ENCODE peak calls at places on chromosome 1, in six cellular contexts. One of them, this sample, is unnamed.

GRCh38 chr1:25028910-25029599 is 99.0 kb upstream of the RUNX3 start:
- DNase-seq in K562: no peak
- DNase-seq in A549: no peak
- DNase-seq in IMR-90: no peak
- DNase-seq in HepG2: no peak
- DNase-seq in GM12878: no peak
- DNase-seq in this sample: no peak

GRCh38 chr1:54788462-54788861 is 12.7 kb downstream of the TTC22 start:
- DNase-seq in K562: no peak
- DNase-seq in A549: no peak
- DNase-seq in IMR-90: no peak
- DNase-seq in HepG2: no peak
- DNase-seq in GM12878: no peak
- DNase-seq in this sample: no peak

GRCh38 chr1:71019248-71019647 is 28.4 kb downstream of the PTGER3 start:
- DNase-seq in K562: no peak
- DNase-seq in A549: no peak
- DNase-seq in IMR-90: no peak
- DNase-seq in HepG2: no peak
- DNase-seq in GM12878: no peak
- DNase-seq in this sample: peak; percentile 68

GRCh38 chr1:24301395-24302175 is 17.6 kb upstream of the GRHL3 start:
- DNase-seq in K562: no peak
- DNase-seq in A549: no peak
- DNase-seq in IMR-90: no peak
- DNase-seq in HepG2: no peak
- DNase-seq in GM12878: no peak
- DNase-seq in this sample: no peak

GRCh38 chr1:54100500-54100899 is 47.1 kb downstream of the TCEANC2 start:
- DNase-seq in K562: no peak
- DNase-seq in A549: no peak
- DNase-seq in IMR-90: no peak
- DNase-seq in HepG2: no peak
- DNase-seq in GM12878: no peak
- DNase-seq in this sample: no peak

GRCh38 chr1:234605983-234606730 is 3.8 kb downstream of the IRF2BP2 start:
- DNase-seq in K562: no peak
- DNase-seq in A549: no peak
- DNase-seq in IMR-90: peak; percentile 62
- DNase-seq in HepG2: peak; percentile 74
- DNase-seq in GM12878: no peak
- DNase-seq in this sample: no peak

GRCh38 chr1:114510235-114511047 is 562 bp downstream of the TRIM33 start:
- DNase-seq in K562: peak; percentile 89
- DNase-seq in A549: peak; percentile 36
- DNase-seq in IMR-90: peak; percentile 30
- DNase-seq in HepG2: no peak
- DNase-seq in GM12878: no peak
- DNase-seq in this sample: peak; percentile 78

GRCh38 chr1:157370698-157371097 is 181.6 kb downstream of the FCRL5 start:
- DNase-seq in K562: no peak
- DNase-seq in A549: no peak
- DNase-seq in IMR-90: no peak
- DNase-seq in HepG2: no peak
- DNase-seq in GM12878: no peak
- DNase-seq in this sample: no peak

GRCh38 chr1:206472454-206472853 is 2.2 kb downstream of the IKBKE start:
- DNase-seq in K562: no peak
- DNase-seq in A549: no peak
- DNase-seq in IMR-90: peak; percentile 93
- DNase-seq in HepG2: peak; percentile 31
- DNase-seq in GM12878: no peak
- DNase-seq in this sample: peak; percentile 42

GRCh38 chr1:55420866-55421265 is 205.7 kb upstream of the USP24 start:
- DNase-seq in K562: no peak
- DNase-seq in A549: no peak
- DNase-seq in IMR-90: peak; percentile 34
- DNase-seq in HepG2: no peak
- DNase-seq in GM12878: no peak
- DNase-seq in this sample: no peak

GRCh38 chr1:153827168-153827964 is 52.2 kb downstream of the SLC27A3 start:
- DNase-seq in K562: no peak
- DNase-seq in A549: no peak
- DNase-seq in IMR-90: no peak
- DNase-seq in HepG2: no peak
- DNase-seq in GM12878: no peak
- DNase-seq in this sample: no peak

GRCh38 chr1:41661428-41662060 is 177.1 kb upstream of the EDN2 start:
- DNase-seq in K562: no peak
- DNase-seq in A549: no peak
- DNase-seq in IMR-90: no peak
- DNase-seq in HepG2: no peak
- DNase-seq in GM12878: no peak
- DNase-seq in this sample: no peak

GRCh38 chr1:23801876-23802275 is 1.3 kb upstream of the GALE start:
- DNase-seq in K562: no peak
- DNase-seq in A549: no peak
- DNase-seq in IMR-90: no peak
- DNase-seq in HepG2: no peak
- DNase-seq in GM12878: no peak
- DNase-seq in this sample: peak; percentile 39

GRCh38 chr1:63330331-63330916 is 8.1 kb downstream of the FOXD3 start:
- DNase-seq in K562: no peak
- DNase-seq in A549: no peak
- DNase-seq in IMR-90: no peak
- DNase-seq in HepG2: no peak
- DNase-seq in GM12878: no peak
- DNase-seq in this sample: no peak

GRCh38 chr1:206909167-206909882 is 12.1 kb downstream of the IL24 start:
- DNase-seq in K562: peak; percentile 49
- DNase-seq in A549: peak; percentile 73
- DNase-seq in IMR-90: no peak
- DNase-seq in HepG2: no peak
- DNase-seq in GM12878: no peak
- DNase-seq in this sample: peak; percentile 82

GRCh38 chr1:36387141-36387949 is 1.6 kb upstream of the STK40 start:
- DNase-seq in K562: no peak
- DNase-seq in A549: no peak
- DNase-seq in IMR-90: peak; percentile 76
- DNase-seq in HepG2: no peak
- DNase-seq in GM12878: no peak
- DNase-seq in this sample: no peak

GRCh38 chr1:110879758-110880606 is 7.0 kb downstream of the CD53 start:
- DNase-seq in K562: peak; percentile 87
- DNase-seq in A549: no peak
- DNase-seq in IMR-90: no peak
- DNase-seq in HepG2: no peak
- DNase-seq in GM12878: peak; percentile 65
- DNase-seq in this sample: no peak

GRCh38 chr1:109996476-109996875 is 11.9 kb downstream of the AHCYL1 start:
- DNase-seq in K562: no peak
- DNase-seq in A549: no peak
- DNase-seq in IMR-90: peak; percentile 61
- DNase-seq in HepG2: no peak
- DNase-seq in GM12878: no peak
- DNase-seq in this sample: no peak

GRCh38 chr1:185112343-185112742 is 44.4 kb downstream of the TRMT1L start:
- DNase-seq in K562: no peak
- DNase-seq in A549: no peak
- DNase-seq in IMR-90: no peak
- DNase-seq in HepG2: no peak
- DNase-seq in GM12878: no peak
- DNase-seq in this sample: no peak

DNA sequence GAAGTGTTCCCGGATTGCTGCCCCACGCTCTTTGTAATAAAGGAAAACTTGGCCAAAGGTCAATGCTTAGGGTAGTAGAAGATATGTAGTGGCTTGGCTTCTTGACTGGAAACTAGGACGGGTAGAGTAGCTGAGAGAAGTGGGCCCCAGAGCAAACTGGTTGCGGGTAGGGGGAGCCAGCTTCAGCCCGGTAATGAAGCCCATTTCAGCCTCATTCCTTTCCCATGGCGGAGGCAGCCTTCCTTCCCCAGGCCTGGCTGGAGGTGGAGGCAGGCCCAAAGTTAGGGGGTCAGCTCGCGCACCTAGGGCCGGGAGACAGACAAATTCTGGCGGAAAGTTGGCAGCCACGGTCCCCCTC is 374 bp upstream of the NEXN start:
- DNase-seq in K562: peak; percentile 44
- DNase-seq in A549: peak; percentile 12
- DNase-seq in IMR-90: peak; percentile 74
- DNase-seq in HepG2: peak; percentile 34
- DNase-seq in GM12878: no peak
- DNase-seq in this sample: no peak
- TF ChIP-seq SMC3 in K562: no peak
- TF ChIP-seq SMC3 in A549: no peak
- TF ChIP-seq SMC3 in IMR-90: no peak
- TF ChIP-seq SMC3 in HepG2: no peak
- TF ChIP-seq SMC3 in GM12878: no peak
- TF ChIP-seq SMC3 in this sample: no peak

GRCh38 chr1:151158751-151159251 is 2.4 kb downstream of the TNFAIP8L2 start:
- DNase-seq in K562: no peak
- DNase-seq in A549: no peak
- DNase-seq in IMR-90: no peak
- DNase-seq in HepG2: no peak
- DNase-seq in GM12878: no peak
- DNase-seq in this sample: no peak
- TF ChIP-seq SMC3 in K562: no peak
- TF ChIP-seq SMC3 in A549: no peak
- TF ChIP-seq SMC3 in IMR-90: no peak
- TF ChIP-seq SMC3 in HepG2: no peak
- TF ChIP-seq SMC3 in GM12878: no peak
- TF ChIP-seq SMC3 in this sample: no peak

DNA sequence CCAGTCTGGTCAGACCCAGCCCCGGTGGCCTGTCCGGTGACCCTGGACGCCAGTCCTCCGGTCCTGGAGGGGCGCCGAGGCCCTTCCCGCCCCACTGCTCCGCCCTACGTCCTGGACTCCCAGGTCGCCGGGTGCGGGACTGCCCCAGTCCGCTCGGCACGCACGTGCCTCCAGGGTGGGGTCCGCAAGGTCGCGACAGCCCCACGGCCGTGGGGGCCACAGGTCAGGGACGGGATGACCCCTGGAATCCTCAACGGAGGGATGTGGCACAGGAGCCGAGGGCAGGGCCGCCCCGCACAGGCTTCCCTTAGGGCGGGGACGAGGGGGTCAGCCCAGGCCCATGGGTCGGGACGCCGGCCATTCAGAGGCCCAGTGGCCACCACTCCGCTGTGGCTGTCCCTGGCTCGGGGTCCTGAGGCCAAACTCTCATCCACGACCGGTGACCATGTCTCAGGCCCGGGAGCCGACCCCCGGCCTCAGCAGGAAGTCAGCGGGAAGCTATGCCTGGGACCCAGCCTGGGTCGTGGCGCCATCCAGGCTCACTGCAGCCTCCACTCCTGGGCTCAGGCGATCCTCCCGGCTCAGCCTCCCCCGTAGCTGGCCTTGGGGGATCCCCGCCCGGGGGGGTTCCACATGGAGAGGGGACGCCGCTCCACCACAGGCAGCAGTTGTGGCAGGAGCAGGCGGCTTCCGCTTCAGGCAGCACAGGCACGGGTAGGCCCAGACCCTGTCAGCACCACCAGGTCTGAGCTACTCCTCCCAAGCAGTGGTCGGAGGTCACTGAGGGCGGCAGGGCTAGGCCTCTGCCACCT is 599 bp upstream of the TMEM240 start:
- DNase-seq in K562: no peak
- DNase-seq in A549: no peak
- DNase-seq in IMR-90: no peak
- DNase-seq in HepG2: no peak
- DNase-seq in GM12878: no peak
- DNase-seq in this sample: no peak
- TF ChIP-seq SMC3 in K562: no peak
- TF ChIP-seq SMC3 in A549: no peak
- TF ChIP-seq SMC3 in IMR-90: no peak
- TF ChIP-seq SMC3 in HepG2: no peak
- TF ChIP-seq SMC3 in GM12878: no peak
- TF ChIP-seq SMC3 in this sample: no peak

GRCh38 chr1:232697191-232697590 is 67.3 kb upstream of the SIPA1L2 start:
- DNase-seq in K562: no peak
- DNase-seq in A549: no peak
- DNase-seq in IMR-90: no peak
- DNase-seq in HepG2: no peak
- DNase-seq in GM12878: no peak
- DNase-seq in this sample: no peak

GRCh38 chr1:232689714-232690113 is 59.8 kb upstream of the SIPA1L2 start:
- DNase-seq in K562: no peak
- DNase-seq in A549: no peak
- DNase-seq in IMR-90: no peak
- DNase-seq in HepG2: no peak
- DNase-seq in GM12878: no peak
- DNase-seq in this sample: no peak

GRCh38 chr1:232699814-232700213 is 69.9 kb upstream of the SIPA1L2 start:
- DNase-seq in K562: no peak
- DNase-seq in A549: no peak
- DNase-seq in IMR-90: no peak
- DNase-seq in HepG2: no peak
- DNase-seq in GM12878: no peak
- DNase-seq in this sample: no peak

GRCh38 chr1:232694475-232694874 is 64.5 kb upstream of the SIPA1L2 start:
- DNase-seq in K562: no peak
- DNase-seq in A549: no peak
- DNase-seq in IMR-90: no peak
- DNase-seq in HepG2: no peak
- DNase-seq in GM12878: no peak
- DNase-seq in this sample: no peak

GRCh38 chr1:232695626-232696025 is 65.7 kb upstream of the SIPA1L2 start:
- DNase-seq in K562: no peak
- DNase-seq in A549: no peak
- DNase-seq in IMR-90: no peak
- DNase-seq in HepG2: no peak
- DNase-seq in GM12878: no peak
- DNase-seq in this sample: no peak
- TF ChIP-seq SMC3 in K562: no peak
- TF ChIP-seq SMC3 in A549: no peak
- TF ChIP-seq SMC3 in IMR-90: no peak
- TF ChIP-seq SMC3 in HepG2: no peak
- TF ChIP-seq SMC3 in GM12878: no peak
- TF ChIP-seq SMC3 in this sample: no peak

GRCh38 chr1:205246426-205247119 is 18.8 kb downstream of the TMCC2 start:
- DNase-seq in K562: no peak
- DNase-seq in A549: no peak
- DNase-seq in IMR-90: no peak
- DNase-seq in HepG2: no peak
- DNase-seq in GM12878: no peak
- DNase-seq in this sample: no peak

GRCh38 chr1:205247130-205247921 is 19.6 kb downstream of the TMCC2 start:
- DNase-seq in K562: no peak
- DNase-seq in A549: no peak
- DNase-seq in IMR-90: peak; percentile 61
- DNase-seq in HepG2: no peak
- DNase-seq in GM12878: no peak
- DNase-seq in this sample: no peak

GRCh38 chr1:205249651-205250050 is 21.9 kb downstream of the TMCC2 start:
- DNase-seq in K562: no peak
- DNase-seq in A549: no peak
- DNase-seq in IMR-90: no peak
- DNase-seq in HepG2: no peak
- DNase-seq in GM12878: no peak
- DNase-seq in this sample: no peak

GRCh38 chr1:205250699-205251098 is 23.0 kb downstream of the TMCC2 start:
- DNase-seq in K562: no peak
- DNase-seq in A549: no peak
- DNase-seq in IMR-90: no peak
- DNase-seq in HepG2: no peak
- DNase-seq in GM12878: no peak
- DNase-seq in this sample: no peak

GRCh38 chr1:205248793-205249601 is 21.3 kb downstream of the TMCC2 start:
- DNase-seq in K562: peak; percentile 68
- DNase-seq in A549: no peak
- DNase-seq in IMR-90: peak; percentile 75
- DNase-seq in HepG2: no peak
- DNase-seq in GM12878: no peak
- DNase-seq in this sample: peak; percentile 58
- TF ChIP-seq SMC3 in K562: no peak
- TF ChIP-seq SMC3 in A549: no peak
- TF ChIP-seq SMC3 in IMR-90: no peak
- TF ChIP-seq SMC3 in HepG2: no peak
- TF ChIP-seq SMC3 in GM12878: no peak
- TF ChIP-seq SMC3 in this sample: no peak

This sample was measured in SK-N-SH.